ENCODE peak calls at places on chromosomes 13 and 19, in eight cellular contexts. W, P, J, B, L, A, V and I are unnamed samples.

GRCh38 chr13:23159205-23159586 is 21.6 kb upstream of the SGCG start:
- DNase-seq in W (peak), P (no peak), J (no peak), B (peak), L (peak), A (peak), V (peak), I (no peak)

GRCh38 chr19:53808710-53809125 is 15.4 kb downstream of the NLRP12 start:
- DNase-seq in W (peak), P (peak), J (no peak), B (peak), L (no peak), A (peak), V (peak), I (no peak)

GRCh38 chr19:17348700-17349099 is 11.3 kb downstream of the GTPBP3 start:
- DNase-seq in W (peak), P (no peak), J (no peak), B (peak), L (peak), A (peak), V (no peak), I (no peak)

GRCh38 chr13:33285420-33286124 is at the start of gene STARD13:
- DNase-seq in W (peak), P (peak), J (peak), B (peak), L (peak), A (peak), V (peak), I (peak)

GRCh38 chr13:40146586-40147240 is 491.3 kb downstream of the COG6 start:
- DNase-seq in W (peak), P (no peak), J (no peak), B (no peak), L (no peak), A (peak), V (no peak), I (no peak)

GRCh38 chr19:49997709-49998108 is 27.5 kb downstream of the VRK3 start:
- DNase-seq in W (peak), P (peak), J (peak), B (peak), L (peak), A (peak), V (peak), I (no peak)

GRCh38 chr19:19642506-19643157 is 825 bp downstream of the GMIP start:
- DNase-seq in W (peak), P (no peak), J (no peak), B (no peak), L (no peak), A (peak), V (peak), I (no peak)

GRCh38 chr19:16035601-16036297 is 40.5 kb upstream of the TPM4 start:
- DNase-seq in W (no peak), P (no peak), J (no peak), B (no peak), L (no peak), A (peak), V (no peak), I (no peak)

GRCh38 chr19:8111376-8111775 is 38.0 kb downstream of the FBN3 start:
- DNase-seq in W (no peak), P (no peak), J (no peak), B (no peak), L (no peak), A (no peak), V (no peak), I (no peak)

GRCh38 chr19:52507266-52507665 is 20.2 kb upstream of the ZNF808 start:
- DNase-seq in W (no peak), P (no peak), J (no peak), B (no peak), L (no peak), A (no peak), V (no peak), I (no peak)

GRCh38 chr13:101346942-101347728 is 69.2 kb downstream of the NALCN start:
- DNase-seq in W (no peak), P (no peak), J (no peak), B (no peak), L (no peak), A (no peak), V (no peak), I (no peak)

GRCh38 chr19:45952691-45953505 is 20.8 kb downstream of the NOVA2 start:
- DNase-seq in W (no peak), P (no peak), J (no peak), B (no peak), L (peak), A (peak), V (peak), I (no peak)

GRCh38 chr19:29807178-29807577 is 4.6 kb upstream of the CCNE1 start:
- DNase-seq in W (no peak), P (no peak), J (no peak), B (no peak), L (no peak), A (no peak), V (no peak), I (no peak)

GRCh38 chr19:48332351-48332661 is 7.0 kb downstream of the EMP3 start:
- DNase-seq in W (no peak), P (no peak), J (no peak), B (no peak), L (no peak), A (no peak), V (no peak), I (no peak)

GRCh38 chr13:33376212-33376611 is 90.7 kb upstream of the STARD13 start:
- DNase-seq in W (no peak), P (no peak), J (no peak), B (no peak), L (no peak), A (no peak), V (no peak), I (no peak)

GRCh38 chr19:17757125-17757524 is 5.8 kb downstream of the FCHO1 start:
- DNase-seq in W (peak), P (no peak), J (no peak), B (no peak), L (no peak), A (peak), V (no peak), I (no peak)

GRCh38 chr19:45293682-45294081 is 29.0 kb downstream of the CKM start:
- DNase-seq in W (no peak), P (no peak), J (no peak), B (no peak), L (no peak), A (no peak), V (no peak), I (no peak)

GRCh38 chr13:98944336-98944735 is 33.5 kb downstream of the DOCK9 start:
- DNase-seq in W (no peak), P (no peak), J (no peak), B (no peak), L (no peak), A (no peak), V (no peak), I (no peak)

GRCh38 chr13:74978596-74978995 is 503.4 kb downstream of the TBC1D4 start:
- DNase-seq in W (no peak), P (no peak), J (no peak), B (no peak), L (no peak), A (no peak), V (no peak), I (no peak)

GRCh38 chr13:114136576-114136975 is 4.2 kb upstream of the RASA3 start:
- DNase-seq in W (no peak), P (no peak), J (no peak), B (no peak), L (no peak), A (no peak), V (no peak), I (no peak)

GRCh38 chr19:2145831-2146241 is 5.5 kb downstream of the AP3D1 start:
- DNase-seq in W (no peak), P (no peak), J (no peak), B (no peak), L (no peak), A (no peak), V (no peak), I (no peak)

GRCh38 chr13:37645181-37645580 is 46.6 kb upstream of the POSTN start:
- DNase-seq in W (no peak), P (no peak), J (no peak), B (no peak), L (no peak), A (no peak), V (no peak), I (no peak)

GRCh38 chr19:9381367-9381785 is 18.6 kb downstream of the ZNF177 start:
- DNase-seq in W (no peak), P (no peak), J (no peak), B (no peak), L (no peak), A (no peak), V (no peak), I (no peak)

GRCh38 chr13:39618546-39618945 is 15.6 kb upstream of the LHFPL6 start:
- DNase-seq in W (no peak), P (no peak), J (no peak), B (no peak), L (no peak), A (no peak), V (no peak), I (no peak)

GRCh38 chr13:24627864-24628418 is 52.3 kb upstream of the ATP12A start:
- DNase-seq in W (no peak), P (no peak), J (no peak), B (no peak), L (no peak), A (no peak), V (peak), I (no peak)

GRCh38 chr19:36821758-36822157 is 16.4 kb downstream of the ZNF790 start:
- DNase-seq in W (no peak), P (no peak), J (no peak), B (no peak), L (no peak), A (no peak), V (no peak), I (no peak)

DNA sequence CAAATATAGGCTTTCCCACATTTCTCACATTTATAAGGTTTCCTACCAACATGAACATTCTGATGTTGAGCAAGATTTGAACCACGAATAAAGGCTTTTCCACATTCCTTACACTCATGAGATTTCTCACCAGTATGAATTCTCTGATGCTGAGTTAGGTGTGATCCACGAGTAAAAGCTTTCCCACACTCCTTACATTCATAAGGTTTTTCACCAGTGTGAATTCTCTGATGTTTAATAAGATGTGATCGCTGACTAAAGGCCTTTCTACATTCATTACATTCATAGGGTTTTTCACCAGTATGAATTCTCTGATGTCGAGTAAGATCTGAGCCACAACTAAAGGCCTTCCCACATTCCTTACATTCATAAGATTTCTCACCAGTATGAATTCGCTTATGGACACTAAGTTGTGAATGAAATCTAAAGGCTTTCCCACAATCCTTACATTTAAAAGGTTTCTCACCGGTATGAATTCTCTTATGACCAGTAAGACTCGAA is 19.0 kb downstream of the ZNF790 start:
- DNase-seq in W (no peak), P (no peak), J (no peak), B (no peak), L (no peak), A (no peak), V (no peak), I (no peak)
- H3K4me3 ChIP-seq in W (no peak), P (no peak), J (no peak), B (no peak), L (no peak), A (no peak), V (no peak), I (no peak)

DNA sequence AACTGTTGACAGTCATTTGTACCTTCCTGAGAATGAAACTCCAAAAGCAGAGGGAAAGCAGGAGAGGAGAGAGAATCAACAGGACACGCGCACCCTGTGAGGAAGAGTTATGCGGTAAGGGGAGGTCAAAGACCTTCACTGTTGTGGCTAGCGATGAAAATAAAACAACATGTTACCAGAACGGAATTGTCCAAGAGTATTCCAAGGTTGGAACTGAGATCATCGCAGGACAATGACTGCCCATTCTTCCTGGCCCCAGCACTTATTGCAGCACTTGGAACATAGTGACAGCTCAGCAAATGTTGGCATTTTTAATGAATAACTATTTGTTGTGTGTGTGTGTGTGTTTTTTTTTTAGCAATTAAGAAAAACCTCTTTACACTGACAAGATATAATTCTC is 176.1 kb upstream of the TSC22D1 start:
- DNase-seq in W (no peak), P (no peak), J (no peak), B (peak), L (no peak), A (no peak), V (no peak), I (no peak)
- H3K9ac ChIP-seq in W (no peak), P (no peak), J (no peak), B (no peak), L (no peak), A (no peak), V (no peak), I (no peak)

GRCh38 chr13:94549241-94550029 is 46.5 kb downstream of the TGDS start:
- DNase-seq in W (peak), P (peak), J (peak), B (peak), L (peak), A (peak), V (peak), I (peak)
- TF ChIP-seq POLR2AphosphoS5 in W (peak), P (peak), J (peak), B (peak), L (peak), A (peak), V (no peak), I (peak)

GRCh38 chr19:6767357-6768235 is at the start of gene SH2D3A:
- DNase-seq in W (peak), P (peak), J (peak), B (peak), L (peak), A (peak), V (peak), I (peak)

GRCh38 chr19:6766357-6767080 is 716 bp downstream of the SH2D3A start:
- DNase-seq in W (no peak), P (no peak), J (no peak), B (no peak), L (no peak), A (no peak), V (peak), I (no peak)

GRCh38 chr19:6767081-6767356 is 216 bp downstream of the SH2D3A start:
- DNase-seq in W (no peak), P (no peak), J (no peak), B (peak), L (no peak), A (no peak), V (peak), I (no peak)

GRCh38 chr19:6768236-6768785 is 1.1 kb upstream of the SH2D3A start:
- DNase-seq in W (no peak), P (no peak), J (no peak), B (no peak), L (no peak), A (no peak), V (no peak), I (no peak)

GRCh38 chr19:6765738-6766356 is 1.4 kb downstream of the SH2D3A start:
- DNase-seq in W (no peak), P (peak), J (no peak), B (peak), L (peak), A (no peak), V (no peak), I (no peak)
- H3K4me3 ChIP-seq in W (no peak), P (peak), J (peak), B (no peak), L (peak), A (no peak), V (peak), I (no peak)

DNA sequence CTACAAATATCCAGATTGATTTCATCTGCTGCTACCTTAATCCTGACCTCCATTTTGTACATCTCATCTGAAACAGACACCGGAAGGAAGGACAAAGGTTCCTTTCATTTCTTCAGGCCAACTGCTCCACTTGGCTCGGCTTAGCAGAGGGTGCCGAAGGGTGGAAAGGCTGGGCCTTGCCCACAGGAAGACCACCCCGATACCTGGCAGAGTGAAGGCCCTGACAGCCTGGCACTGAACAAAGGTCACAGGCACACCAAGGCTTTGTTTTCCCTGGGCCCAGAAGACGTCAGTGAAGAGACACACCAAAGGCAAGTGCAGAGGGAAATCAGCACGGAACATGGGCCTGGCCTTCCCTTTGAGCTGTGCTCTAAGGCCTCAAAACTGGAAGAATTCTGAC is 71.5 kb downstream of the LATS2 start:
- DNase-seq in W (no peak), P (no peak), J (no peak), B (no peak), L (no peak), A (no peak), V (no peak), I (no peak)
- H3K9ac ChIP-seq in W (no peak), P (no peak), J (no peak), B (no peak), L (no peak), A (no peak), V (no peak), I (no peak)